ENCODE peak calls at places on chromosomes 16 and 17, in six cellular contexts. R, A, L, G, M and S are unnamed samples.

GRCh38 chr16:74667215-74667765 is 613 bp upstream of the RFWD3 start:
- DNase-seq in R (peak), A (peak), L (peak), G (peak), M (no peak), S (no peak)

GRCh38 chr17:2138768-2139167 is 83.9 kb downstream of the HIC1 start:
- DNase-seq in R (no peak), A (no peak), L (peak), G (peak), M (no peak), S (no peak)

GRCh38 chr16:56988161-56988947 is 1.0 kb upstream of the NLRC5 start:
- DNase-seq in R (no peak), A (no peak), L (no peak), G (no peak), M (no peak), S (no peak)

GRCh38 chr16:77431131-77431670 is 3.6 kb downstream of the ADAMTS18 start:
- DNase-seq in R (no peak), A (no peak), L (no peak), G (peak), M (no peak), S (no peak)

GRCh38 chr17:75854111-75854748 is 905 bp downstream of the WBP2 start:
- DNase-seq in R (peak), A (peak), L (peak), G (peak), M (no peak), S (peak)

GRCh38 chr17:9576521-9577401 is at the start of gene CFAP52:
- DNase-seq in R (peak), A (peak), L (peak), G (peak), M (peak), S (no peak)

GRCh38 chr17:64564098-64564497 is 57.3 kb downstream of the CEP95 start:
- DNase-seq in R (no peak), A (no peak), L (no peak), G (no peak), M (no peak), S (no peak)

GRCh38 chr17:76748657-76749056 is 10.7 kb downstream of the MFSD11 start:
- DNase-seq in R (no peak), A (no peak), L (no peak), G (no peak), M (no peak), S (no peak)

GRCh38 chr17:17172990-17173389 is 33.1 kb downstream of the PLD6 start:
- DNase-seq in R (no peak), A (no peak), L (no peak), G (no peak), M (no peak), S (no peak)

GRCh38 chr16:20867585-20867984 is 32.6 kb downstream of the DCUN1D3 start:
- DNase-seq in R (no peak), A (no peak), L (peak), G (peak), M (no peak), S (no peak)

GRCh38 chr16:74817851-74818250 is 43.2 kb upstream of the FA2H start:
- DNase-seq in R (no peak), A (no peak), L (no peak), G (no peak), M (no peak), S (no peak)

GRCh38 chr16:8044796-8045195 is 545.5 kb downstream of the TMEM114 start:
- DNase-seq in R (no peak), A (no peak), L (no peak), G (no peak), M (no peak), S (no peak)

GRCh38 chr16:83068686-83069085 is 441.9 kb downstream of the CDH13 start:
- DNase-seq in R (no peak), A (peak), L (peak), G (peak), M (no peak), S (no peak)

GRCh38 chr16:77789085-77789611 is 784 bp downstream of the VAT1L start:
- DNase-seq in R (no peak), A (no peak), L (no peak), G (no peak), M (no peak), S (no peak)

GRCh38 chr16:30397056-30397455 is 1.8 kb downstream of the ZNF48 start:
- DNase-seq in R (no peak), A (no peak), L (no peak), G (no peak), M (no peak), S (no peak)

GRCh38 chr16:48524348-48525200 is 85.4 kb downstream of the N4BP1 start:
- DNase-seq in R (no peak), A (no peak), L (no peak), G (no peak), M (no peak), S (no peak)

GRCh38 chr16:6122401-6122800 is 1024.8 kb upstream of the EEF2KMT start:
- DNase-seq in R (no peak), A (no peak), L (no peak), G (no peak), M (no peak), S (no peak)

GRCh38 chr17:34974794-34975428 is 5.4 kb upstream of the LIG3 start:
- DNase-seq in R (no peak), A (no peak), L (no peak), G (no peak), M (no peak), S (no peak)

GRCh38 chr16:86661715-86662114 is 83.4 kb downstream of the FOXL1 start:
- DNase-seq in R (no peak), A (peak), L (no peak), G (peak), M (no peak), S (no peak)

GRCh38 chr16:83113317-83113716 is 486.5 kb downstream of the CDH13 start:
- DNase-seq in R (no peak), A (no peak), L (peak), G (peak), M (no peak), S (no peak)

GRCh38 chr17:78345791-78346494 is 13.9 kb downstream of the SOCS3 start:
- DNase-seq in R (no peak), A (no peak), L (no peak), G (no peak), M (no peak), S (no peak)
- TF ChIP-seq CTCF in R (no peak), A (no peak), L (no peak), G (no peak), M (no peak), S (no peak)

DNA sequence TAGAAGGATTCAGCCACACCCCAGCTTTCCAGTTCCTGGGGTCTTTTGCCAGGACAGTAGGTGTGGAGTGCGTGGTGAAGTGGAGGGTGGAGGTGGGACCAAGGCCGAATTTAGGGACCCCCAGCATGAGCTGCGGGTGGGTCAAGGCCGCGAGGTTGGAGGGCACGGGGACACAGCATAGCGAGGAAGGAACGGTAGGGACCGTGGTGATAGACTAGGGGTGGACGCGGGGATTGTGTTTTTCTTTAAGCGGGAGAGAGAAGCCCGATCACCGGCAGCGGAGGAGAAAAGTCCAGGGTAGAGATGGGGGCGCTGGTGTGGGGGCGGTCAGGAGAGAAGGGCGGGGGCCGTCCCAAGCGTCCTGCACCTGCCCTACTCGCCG is 261 bp upstream of the B4GALNT2 start:
- DNase-seq in R (no peak), A (no peak), L (no peak), G (no peak), M (no peak), S (no peak)
- H3K4me3 ChIP-seq in R (no peak), A (peak), L (peak), G (peak), M (no peak), S (peak)

GRCh38 chr17:46850688-46851028 is 725 bp upstream of the WNT9B start:
- DNase-seq in R (no peak), A (no peak), L (no peak), G (no peak), M (no peak), S (no peak)

GRCh38 chr17:46853896-46854444 is 2.6 kb downstream of the WNT9B start:
- DNase-seq in R (no peak), A (peak), L (no peak), G (no peak), M (no peak), S (no peak)

GRCh38 chr17:46854515-46854914 is 3.1 kb downstream of the WNT9B start:
- DNase-seq in R (no peak), A (no peak), L (no peak), G (no peak), M (no peak), S (no peak)

GRCh38 chr17:46848534-46848933 is 2.8 kb upstream of the WNT9B start:
- DNase-seq in R (no peak), A (no peak), L (no peak), G (no peak), M (no peak), S (no peak)

DNA sequence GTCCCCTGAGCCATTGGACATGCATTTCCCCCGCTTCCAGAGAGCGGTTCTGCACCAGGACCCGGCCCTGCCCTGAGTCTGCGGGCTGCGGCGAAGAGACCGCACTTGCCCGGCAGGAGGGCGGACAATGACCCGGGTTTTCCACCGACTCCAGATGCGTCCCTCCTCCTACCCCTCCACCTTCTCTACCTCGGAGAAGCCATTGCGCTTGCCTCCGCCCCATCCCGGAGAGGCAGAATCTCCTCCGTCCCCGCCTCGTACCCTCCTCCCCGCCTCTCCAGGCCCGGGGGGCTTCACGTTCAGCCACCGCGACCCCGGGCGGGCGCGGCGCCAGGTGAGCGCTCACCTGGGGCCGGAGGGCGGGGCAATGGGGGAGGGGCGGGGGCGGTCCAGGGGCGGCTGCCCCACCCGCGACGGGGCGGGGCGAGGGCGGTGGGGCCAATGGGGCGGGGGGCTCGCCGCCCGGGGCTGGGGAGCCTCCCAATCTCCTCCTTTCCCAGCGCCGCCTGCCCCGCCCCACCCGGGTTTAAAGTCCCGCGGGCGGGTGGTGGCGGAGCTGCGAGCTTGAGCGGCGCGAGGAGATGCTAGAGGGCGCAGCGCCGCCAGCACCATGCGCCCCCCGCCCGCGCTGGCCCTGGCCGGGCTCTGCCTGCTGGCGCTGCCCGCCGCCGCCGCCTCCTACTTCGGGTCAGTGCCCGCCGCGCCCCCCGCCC is at the start of gene WNT9B:
- DNase-seq in R (peak), A (no peak), L (no peak), G (no peak), M (no peak), S (no peak)
- TF ChIP-seq CTCF in R (no peak), A (no peak), L (no peak), G (no peak), M (no peak), S (no peak)

GRCh38 chr17:82291582-82292250 is 18.2 kb upstream of the CSNK1D start:
- DNase-seq in R (no peak), A (no peak), L (no peak), G (no peak), M (no peak), S (no peak)
- H3K4me3 ChIP-seq in R (peak), A (peak), L (peak), G (peak), M (peak), S (peak)

GRCh38 chr17:74408262-74408661 is 23.6 kb upstream of the GPRC5C start:
- DNase-seq in R (peak), A (no peak), L (peak), G (peak), M (no peak), S (no peak)

GRCh38 chr17:74408830-74409229 is 23.1 kb upstream of the GPRC5C start:
- DNase-seq in R (no peak), A (no peak), L (no peak), G (no peak), M (no peak), S (no peak)

GRCh38 chr17:74412581-74412980 is 19.3 kb upstream of the GPRC5C start:
- DNase-seq in R (no peak), A (no peak), L (no peak), G (no peak), M (no peak), S (no peak)

GRCh38 chr17:74407384-74407783 is 24.5 kb upstream of the GPRC5C start:
- DNase-seq in R (peak), A (no peak), L (no peak), G (no peak), M (no peak), S (no peak)

DNA sequence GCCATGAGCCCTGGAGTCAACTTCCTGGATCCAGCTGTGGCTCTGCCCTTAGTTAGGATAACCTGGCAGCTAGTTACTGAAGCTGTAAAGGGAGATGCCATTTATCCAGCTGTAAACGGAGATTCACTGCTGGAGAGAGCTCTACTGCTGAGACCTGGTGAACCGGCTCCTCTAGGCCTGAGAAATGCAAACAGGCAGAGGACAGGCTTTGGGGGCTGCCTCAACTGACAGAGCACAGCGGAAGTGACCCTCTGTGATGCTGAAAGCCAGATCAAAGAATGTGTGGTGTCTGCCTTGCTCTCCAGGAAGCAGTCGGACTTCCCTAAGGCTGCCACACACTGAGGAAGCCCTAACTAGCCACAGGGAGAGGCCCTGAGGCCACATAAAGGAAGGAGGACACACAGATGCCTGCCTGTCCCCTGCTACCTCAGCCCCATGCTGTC is 21.9 kb upstream of the GPRC5C start:
- DNase-seq in R (no peak), A (no peak), L (no peak), G (no peak), M (no peak), S (no peak)
- TF ChIP-seq CTCF in R (no peak), A (no peak), L (no peak), G (no peak), M (no peak), S (no peak)

DNA sequence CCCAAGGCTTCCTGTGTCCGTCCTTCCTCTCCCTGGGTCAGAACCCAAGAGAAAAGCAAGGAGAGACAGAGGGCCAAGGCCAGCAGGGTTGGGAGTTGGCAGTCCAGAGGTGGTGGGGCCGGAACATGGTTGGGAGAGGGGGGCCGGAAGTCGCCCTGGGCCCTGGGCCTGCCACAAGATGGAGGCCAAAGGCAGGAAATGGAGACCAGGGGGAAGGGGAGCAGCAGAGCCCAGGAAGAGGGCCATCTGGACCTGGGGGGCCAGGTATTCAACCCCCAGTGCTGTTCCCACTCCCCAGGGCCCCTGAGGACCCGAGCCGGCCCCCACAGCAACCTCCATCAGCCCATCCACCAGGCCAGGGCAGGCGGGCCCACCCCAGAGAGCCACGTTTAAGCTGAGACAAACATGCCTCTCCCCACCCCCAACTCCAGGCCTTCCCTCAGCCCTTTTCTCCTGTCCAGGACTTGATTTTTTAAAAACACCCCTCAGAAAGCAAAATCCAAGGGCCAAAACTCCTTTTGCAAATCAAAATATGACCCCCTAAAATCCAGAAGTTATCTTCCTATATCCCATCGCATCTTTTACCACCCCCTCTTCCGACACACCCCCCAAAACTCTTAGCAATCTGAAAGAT is 4.4 kb upstream of the BCL6B start:
- DNase-seq in R (no peak), A (no peak), L (no peak), G (no peak), M (no peak), S (no peak)
- H3K4me3 ChIP-seq in R (no peak), A (no peak), L (no peak), G (no peak), M (no peak), S (no peak)

GRCh38 chr17:8075574-8076342 is 11.8 kb downstream of the ALOX12B start:
- DNase-seq in R (no peak), A (no peak), L (no peak), G (no peak), M (no peak), S (no peak)

GRCh38 chr17:8072339-8072726 is 15.2 kb downstream of the ALOX12B start:
- DNase-seq in R (no peak), A (no peak), L (no peak), G (no peak), M (no peak), S (no peak)

GRCh38 chr17:8075081-8075480 is 12.4 kb downstream of the ALOX12B start:
- DNase-seq in R (no peak), A (no peak), L (no peak), G (no peak), M (no peak), S (no peak)

GRCh38 chr17:8072727-8073461 is 14.6 kb downstream of the ALOX12B start:
- DNase-seq in R (no peak), A (no peak), L (no peak), G (no peak), M (no peak), S (no peak)

GRCh38 chr17:8073627-8074485 is 13.7 kb downstream of the ALOX12B start:
- DNase-seq in R (peak), A (peak), L (peak), G (peak), M (peak), S (no peak)
- TF ChIP-seq CTCF in R (peak), A (peak), L (peak), G (peak), M (peak), S (peak)

GRCh38 chr17:39617100-39617445 is 9.4 kb upstream of the NEUROD2 start:
- DNase-seq in R (no peak), A (no peak), L (no peak), G (no peak), M (no peak), S (no peak)
- H3K4me3 ChIP-seq in R (no peak), A (peak), L (no peak), G (peak), M (no peak), S (no peak)

DNA sequence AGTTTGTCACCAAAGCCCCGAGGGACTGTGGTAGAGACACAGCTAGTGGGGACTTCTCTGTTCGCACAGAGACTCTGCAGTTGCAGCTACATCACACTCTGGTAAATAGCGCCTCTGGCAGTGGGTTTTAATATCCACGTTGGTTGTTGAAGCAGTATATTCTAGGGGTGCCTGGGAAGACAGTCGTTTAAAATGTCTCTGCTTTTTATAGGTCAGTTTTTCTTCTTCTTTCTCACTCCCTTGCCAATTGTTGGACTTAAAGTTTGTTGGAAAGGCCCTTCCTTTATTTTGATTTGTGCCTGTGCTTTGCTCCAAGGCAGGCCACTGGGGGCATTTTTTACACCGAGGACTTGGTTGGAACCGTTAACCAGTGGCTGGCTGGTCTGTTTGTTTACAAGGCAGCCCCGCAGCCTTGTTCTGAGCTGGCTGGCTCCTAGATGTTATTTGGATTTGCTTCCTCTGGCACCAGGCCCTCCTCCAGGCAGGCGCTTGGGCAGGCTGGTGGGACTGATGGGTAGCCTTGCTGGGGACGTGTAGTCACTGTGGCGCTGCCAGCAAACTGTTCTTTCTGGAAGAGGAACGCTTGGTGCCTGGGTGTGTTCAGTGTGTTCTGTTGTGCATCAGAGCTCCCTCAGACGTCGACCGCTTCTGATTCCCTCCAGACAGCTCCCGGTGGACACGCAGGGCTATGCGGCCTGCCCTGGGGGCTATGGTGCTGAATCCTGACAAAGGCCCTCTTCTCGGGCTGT is 218.2 kb upstream of the CHMP6 start:
- DNase-seq in R (no peak), A (peak), L (peak), G (no peak), M (no peak), S (no peak)
- TF ChIP-seq CTCF in R (no peak), A (no peak), L (no peak), G (no peak), M (no peak), S (no peak)